ENCODE peak calls at places on chromosomes 11 and 22, in five cellular contexts. W, D, F, T and J are unnamed samples.

GRCh38 chr11:7890417-7891179 is 40.5 kb downstream of the OR10A6 start:
- DNase-seq in F (no peak), T (no peak), D (no peak), W (no peak), J (no peak)

GRCh38 chr11:31805629-31806185 is 5.4 kb downstream of the PAX6 start:
- DNase-seq in W (no peak), T (no peak), F (no peak), D (no peak), J (no peak)

GRCh38 chr11:110991621-110992355 is 253.7 kb upstream of the POU2AF2 start:
- DNase-seq in T (no peak), D (peak; percentile 83), W (no peak), F (no peak), J (no peak)

GRCh38 chr22:44438056-44438455 is 60.0 kb downstream of the RTL6 start:
- DNase-seq in T (no peak), D (no peak), F (no peak), W (no peak), J (no peak)

GRCh38 chr11:66353762-66354161 is 6.3 kb upstream of the B4GAT1 start:
- DNase-seq in W (no peak), F (no peak), T (no peak), D (no peak), J (no peak)

GRCh38 chr11:21634491-21634890 is 558.4 kb upstream of the ANO5 start:
- DNase-seq in F (no peak), D (no peak), W (no peak), T (no peak), J (no peak)

GRCh38 chr22:19876314-19876940 is 21.8 kb upstream of the GNB1L start:
- DNase-seq in W (peak; percentile 38), F (no peak), T (peak; percentile 40), D (peak; percentile 41), J (peak; percentile 11)

GRCh38 chr22:45540122-45540521 is 37.4 kb downstream of the FBLN1 start:
- DNase-seq in D (no peak), W (no peak), F (no peak), T (no peak), J (no peak)

GRCh38 chr22:50683086-50683993 is 10.7 kb downstream of the SHANK3 start:
- DNase-seq in W (no peak), D (no peak), F (no peak), T (no peak), J (peak; percentile 43)

GRCh38 chr11:67303132-67303988 is at the start of gene SSH3:
- DNase-seq in T (peak; percentile 79), W (peak; percentile 45), F (peak; percentile 80), D (peak; percentile 67), J (peak; percentile 54)

GRCh38 chr22:50281957-50282356 is 11.8 kb upstream of the MAPK11 start:
- DNase-seq in T (no peak), F (no peak), D (no peak), W (no peak), J (no peak)

GRCh38 chr22:33018232-33018864 is 39.8 kb downstream of the SYN3 start:
- DNase-seq in F (peak; percentile 66), W (no peak), T (peak; percentile 40), D (peak; percentile 56), J (peak; percentile 86)

GRCh38 chr11:73322111-73322985 is 14.3 kb downstream of the ARHGEF17 start:
- DNase-seq in D (peak; percentile 48), T (peak; percentile 61), W (no peak), F (no peak), J (no peak)

GRCh38 chr11:24005202-24005876 is 491.5 kb upstream of the LUZP2 start:
- DNase-seq in D (no peak), W (no peak), T (no peak), F (no peak), J (no peak)

GRCh38 chr11:105206633-105207032 is 67.1 kb upstream of the CARD18 start:
- DNase-seq in T (no peak), D (no peak), F (no peak), W (no peak), J (no peak)

GRCh38 chr11:34308821-34309585 is 48.8 kb downstream of the ABTB2 start:
- DNase-seq in D (peak; percentile 75), F (no peak), T (no peak), W (peak; percentile 84), J (no peak)

GRCh38 chr22:42699953-42700352 is 20.7 kb downstream of the A4GALT start:
- DNase-seq in W (no peak), T (no peak), D (no peak), F (no peak), J (no peak)

GRCh38 chr11:83284501-83285051 is 1.6 kb downstream of the CCDC90B start:
- DNase-seq in W (no peak), F (no peak), T (no peak), D (no peak), J (no peak)

GRCh38 chr22:17753401-17753989 is 20.8 kb downstream of the BID start:
- DNase-seq in T (peak; percentile 19), F (no peak), D (no peak), W (no peak), J (no peak)

GRCh38 chr11:61295596-61295926 is 445 bp upstream of the VWCE start:
- DNase-seq in T (no peak), F (no peak), D (no peak), W (no peak), J (no peak)

GRCh38 chr11:8480858-8481257 is 113.2 kb downstream of the STK33 start:
- DNase-seq in F (no peak), T (no peak), D (no peak), W (no peak), J (no peak)

GRCh38 chr22:39317084-39317755 is 2.2 kb downstream of the RPL3 start:
- DNase-seq in F (no peak), D (peak; percentile 19), W (no peak), T (no peak), J (no peak)

GRCh38 chr11:96335389-96335788 is 7.6 kb downstream of the MAML2 start:
- DNase-seq in F (no peak), W (no peak), D (no peak), T (no peak), J (no peak)

GRCh38 chr11:33375688-33376311 is 118.6 kb downstream of the HIPK3 start:
- DNase-seq in T (peak; percentile 31), F (peak; percentile 51), D (peak; percentile 45), W (no peak), J (peak; percentile 46)

GRCh38 chr11:63687845-63688244 is 6.5 kb downstream of the RTN3 start:
- DNase-seq in W (no peak), D (no peak), T (no peak), F (no peak), J (no peak)

GRCh38 chr11:130197386-130198035 is 37.9 kb downstream of the ST14 start:
- DNase-seq in F (no peak), D (no peak), T (no peak), W (no peak), J (no peak)

GRCh38 chr22:45240137-45240809 is 421 bp downstream of the KIAA0930 start:
- DNase-seq in D (peak; percentile 29), F (no peak), W (no peak), T (peak; percentile 61), J (peak; percentile 60)

GRCh38 chr11:29963796-29964195 is 53.0 kb downstream of the KCNA4 start:
- DNase-seq in T (no peak), D (no peak), W (no peak), F (no peak), J (no peak)

GRCh38 chr22:18032455-18033101 is 8.2 kb upstream of the MICAL3 start:
- DNase-seq in F (no peak), T (no peak), W (no peak), D (peak; percentile 43), J (no peak)

GRCh38 chr11:86176165-86176884 is 68.2 kb upstream of the EED start:
- DNase-seq in F (no peak), T (no peak), W (peak; percentile 79), D (peak; percentile 49), J (no peak)

GRCh38 chr11:117881217-117881616 is 4.8 kb upstream of the FXYD6 start:
- DNase-seq in T (no peak), F (no peak), D (no peak), W (no peak), J (no peak)

GRCh38 chr22:19965771-19966709 is 24.4 kb upstream of the TXNRD2 start:
- DNase-seq in F (no peak), D (no peak), T (no peak), W (no peak), J (no peak)

DNA sequence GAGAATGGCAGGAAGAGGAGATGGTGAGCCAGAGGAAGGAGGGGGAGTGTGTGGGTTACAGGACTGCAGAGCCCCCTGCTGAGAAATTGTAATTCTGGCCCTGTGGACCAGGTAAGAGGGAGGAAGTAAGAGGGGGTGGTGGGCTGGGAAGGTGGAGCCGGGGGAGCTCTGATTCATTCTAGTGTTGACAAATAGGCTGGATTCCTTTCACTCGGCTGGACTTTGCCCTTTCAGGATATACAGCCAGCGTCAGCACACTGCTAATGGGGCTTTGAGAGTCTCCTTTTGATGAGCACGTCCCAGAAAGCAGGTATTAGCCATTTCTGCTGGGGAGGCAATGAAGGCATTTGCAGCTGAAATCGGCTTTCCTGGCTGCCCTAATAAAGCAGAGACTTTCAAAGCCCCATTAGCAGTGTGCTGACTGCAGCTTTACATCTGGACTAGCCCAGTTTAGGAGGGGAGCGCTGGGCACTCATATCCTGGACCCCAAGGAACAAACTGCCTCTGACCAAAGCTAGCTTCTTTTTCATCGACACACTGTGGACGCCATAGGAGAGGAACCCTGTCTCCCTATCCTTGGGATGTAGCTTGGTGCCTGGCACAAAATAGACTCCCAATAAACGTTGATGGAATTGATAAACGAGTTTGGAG is 44.8 kb upstream of the CADM1 start:
- DNase-seq in F (no peak), W (no peak), T (no peak), D (no peak), J (no peak)
- TF ChIP-seq CTCF in F (no peak), W (no peak), T (no peak), D (no peak), J (no peak)

GRCh38 chr11:65014146-65014960 is at the start of gene ARL2:
- DNase-seq in F (no peak), W (peak; percentile 56), D (no peak), T (no peak), J (no peak)
- TF ChIP-seq CTCF in F (peak; percentile 78), W (peak; percentile 94), D (no peak), T (peak; percentile 74), J (peak; percentile 81)

DNA sequence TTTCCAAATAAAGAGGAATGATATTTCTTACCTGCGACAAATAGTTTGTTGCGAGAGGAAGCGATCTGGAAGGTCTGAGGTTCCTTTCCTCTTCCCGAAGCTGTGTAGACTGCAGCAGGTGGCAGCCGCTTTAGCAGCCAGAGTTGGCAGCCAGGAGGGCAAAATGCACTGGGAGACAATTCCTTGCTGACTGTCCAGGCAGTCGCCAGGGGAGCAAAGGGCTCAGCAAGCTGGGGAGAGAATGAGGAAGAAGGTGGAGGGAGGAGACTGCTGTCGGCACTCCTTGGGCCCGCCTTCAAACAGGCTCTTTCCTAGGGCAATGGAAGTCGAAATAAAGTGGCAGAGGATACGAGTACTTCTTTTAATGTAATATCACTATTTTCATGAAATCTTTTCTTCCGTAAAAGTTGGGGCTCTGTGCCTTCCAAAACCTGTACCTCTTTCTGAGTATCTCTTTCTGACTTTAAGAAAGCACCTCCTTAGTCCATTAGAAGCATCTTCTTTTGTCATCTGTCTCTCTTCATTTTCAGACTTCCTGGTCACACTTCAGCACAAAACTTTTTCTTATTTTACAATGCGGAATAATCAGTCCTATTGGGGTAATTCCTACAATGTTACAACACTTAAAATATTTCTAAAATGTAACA is at the start of gene IL18:
- DNase-seq in D (no peak), T (no peak), W (peak; percentile 64), F (peak; percentile 31), J (no peak)
- TF ChIP-seq CTCF in D (no peak), T (no peak), W (no peak), F (no peak), J (no peak)

GRCh38 chr11:102111011-102111786 is 952 bp downstream of the YAP1 start:
- DNase-seq in D (peak; percentile 95), T (peak; percentile 92), W (no peak), F (peak; percentile 94), J (peak; percentile 31)
- TF ChIP-seq CTCF in D (peak; percentile 13), T (no peak), W (no peak), F (peak; percentile 10), J (no peak)

GRCh38 chr22:40714514-40714966 is 35.3 kb downstream of the MCHR1 start:
- DNase-seq in T (peak; percentile 58), W (no peak), F (no peak), D (peak; percentile 33), J (no peak)
- TF ChIP-seq CTCF in T (no peak), W (no peak), F (no peak), D (no peak), J (no peak)